ENCODE peak calls at places on chromosomes 16 and 17, in seven cellular contexts. B is tibial artery, Q is GM23338, Z is gastrocnemius medialis, U is lung, X is upper lobe of left lung, C is fibroblast of pulmonary artery. L is an unnamed sample.
A peak's percentile ranks its signal among the peaks of the same experiment; 100 is the strongest.

GRCh38 chr16:80993293-80993691 is 13.4 kb downstream of the CMC2 start:
- DNase-seq in B (no peak), C (peak; percentile 95), U (no peak), X (no peak), Z (no peak), Q (no peak), L (no peak)

GRCh38 chr17:8122391-8122922 is 1.4 kb downstream of the HES7 start:
- DNase-seq in C (no peak), U (no peak), Z (no peak), X (no peak), Q (peak; percentile 91), B (no peak), L (no peak)

GRCh38 chr17:12731839-12732238 is 57.5 kb upstream of the ARHGAP44 start:
- DNase-seq in C (no peak), Z (no peak), Q (no peak), B (no peak), U (no peak), X (no peak), L (no peak)

GRCh38 chr16:88387941-88388627 is 5.3 kb downstream of the ZNF469 start:
- DNase-seq in Q (peak; percentile 32), X (peak; percentile 88), B (no peak), C (peak; percentile 17), U (peak; percentile 83), Z (no peak), L (no peak)

GRCh38 chr16:53745753-53746258 is 41.9 kb downstream of the FTO start:
- DNase-seq in U (no peak), X (no peak), C (peak; percentile 22), Z (no peak), Q (peak; percentile 50), B (no peak), L (no peak)

GRCh38 chr16:49970818-49971431 is 54.1 kb upstream of the CNEP1R1 start:
- DNase-seq in Q (no peak), B (no peak), U (no peak), X (no peak), C (no peak), Z (no peak), L (no peak)

GRCh38 chr17:18889658-18890057 is 31.7 kb downstream of the PRPSAP2 start:
- DNase-seq in U (no peak), Z (no peak), Q (no peak), X (no peak), C (no peak), B (no peak), L (no peak)

GRCh38 chr17:68860941-68861340 is 94.3 kb downstream of the ABCA8 start:
- DNase-seq in B (no peak), Z (no peak), X (no peak), U (no peak), C (no peak), Q (no peak), L (no peak)

GRCh38 chr17:62995377-62995885 is 29.4 kb downstream of the TANC2 start:
- DNase-seq in Z (no peak), B (no peak), X (no peak), Q (peak; percentile 69), C (peak; percentile 73), U (no peak), L (peak; percentile 16)

GRCh38 chr17:15444805-15445204 is 22.6 kb downstream of the CDRT4 start:
- DNase-seq in X (no peak), Q (no peak), C (no peak), U (no peak), Z (no peak), B (no peak), L (no peak)

GRCh38 chr17:9612016-9612415 is 33.3 kb upstream of the USP43 start:
- DNase-seq in X (no peak), C (no peak), U (no peak), Z (no peak), B (no peak), Q (no peak), L (no peak)

GRCh38 chr17:76690596-76691280 is 20.0 kb downstream of the MXRA7 start:
- DNase-seq in C (no peak), U (no peak), Z (no peak), B (no peak), X (no peak), Q (no peak), L (no peak)

GRCh38 chr17:1785925-1786324 is 24.1 kb downstream of the SERPINF1 start:
- DNase-seq in C (no peak), Q (no peak), U (no peak), Z (no peak), B (peak; percentile 64), X (no peak), L (no peak)

GRCh38 chr16:27972500-27972899 is 91.0 kb downstream of the GSG1L start:
- DNase-seq in Z (no peak), U (no peak), X (no peak), B (no peak), Q (peak; percentile 82), C (peak; percentile 36), L (peak; percentile 67)

GRCh38 chr16:24851700-24852099 is 5.9 kb downstream of the SLC5A11 start:
- DNase-seq in Z (no peak), Q (no peak), X (no peak), C (no peak), U (no peak), B (no peak), L (no peak)

GRCh38 chr17:5584971-5585794 is 874 bp upstream of the NLRP1 start:
- DNase-seq in U (no peak), C (peak; percentile 77), Q (peak; percentile 23), Z (no peak), B (no peak), X (no peak), L (no peak)

GRCh38 chr17:21239680-21240374 is 13.4 kb downstream of the NATD1 start:
- DNase-seq in X (no peak), U (no peak), C (peak; percentile 47), Z (no peak), Q (peak; percentile 72), B (no peak), L (peak; percentile 59)

GRCh38 chr17:48244814-48245213 is 137.2 kb downstream of the SNX11 start:
- DNase-seq in Z (no peak), Q (no peak), B (no peak), U (no peak), C (no peak), X (no peak), L (no peak)

GRCh38 chr17:80068301-80069160 is 32.1 kb downstream of the CCDC40 start:
- DNase-seq in C (peak; percentile 54), X (no peak), Q (no peak), B (peak; percentile 41), Z (no peak), U (no peak), L (no peak)

GRCh38 chr16:86406056-86406455 is 104.3 kb upstream of the FOXF1 start:
- DNase-seq in X (no peak), B (no peak), C (peak; percentile 38), Q (no peak), Z (no peak), U (no peak), L (no peak)

GRCh38 chr17:47286198-47286914 is 32.7 kb downstream of the ITGB3 start:
- DNase-seq in C (no peak), B (no peak), X (no peak), Q (no peak), U (no peak), Z (no peak), L (peak; percentile 73)

GRCh38 chr17:59278401-59278800 is 53.1 kb upstream of the YPEL2 start:
- DNase-seq in Z (no peak), X (no peak), B (no peak), Q (no peak), C (no peak), U (no peak), L (no peak)

GRCh38 chr17:59275618-59276017 is 55.3 kb downstream of the GDPD1 start:
- DNase-seq in X (no peak), B (no peak), Q (no peak), Z (no peak), C (no peak), U (no peak), L (no peak)

DNA sequence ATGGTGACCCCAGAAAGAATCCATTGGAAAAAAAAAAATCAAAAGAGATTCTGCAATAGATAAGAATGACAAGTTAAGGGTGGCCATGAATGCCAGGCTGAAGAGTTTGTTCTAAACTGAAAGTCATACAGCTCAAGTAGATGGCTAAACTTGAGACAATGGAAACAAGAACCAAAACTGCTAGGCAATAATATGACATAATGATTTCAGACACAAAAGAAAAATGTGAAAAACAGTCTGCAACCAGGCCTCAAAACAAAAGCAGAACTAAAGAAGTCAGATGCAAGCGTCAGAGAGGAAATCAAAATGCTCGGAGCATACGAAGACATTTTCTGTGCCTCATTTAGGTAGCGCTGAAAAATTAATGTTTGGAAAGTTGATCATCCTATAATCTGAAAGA is 54.4 kb upstream of the YPEL2 start:
- DNase-seq in X (no peak), Z (no peak), Q (no peak), B (no peak), C (no peak), U (no peak), L (peak; percentile 73)
- TF ChIP-seq CTCF in X (no peak), Z (no peak), Q (no peak), B (no peak), C (no peak), U (no peak), L (no peak)

DNA sequence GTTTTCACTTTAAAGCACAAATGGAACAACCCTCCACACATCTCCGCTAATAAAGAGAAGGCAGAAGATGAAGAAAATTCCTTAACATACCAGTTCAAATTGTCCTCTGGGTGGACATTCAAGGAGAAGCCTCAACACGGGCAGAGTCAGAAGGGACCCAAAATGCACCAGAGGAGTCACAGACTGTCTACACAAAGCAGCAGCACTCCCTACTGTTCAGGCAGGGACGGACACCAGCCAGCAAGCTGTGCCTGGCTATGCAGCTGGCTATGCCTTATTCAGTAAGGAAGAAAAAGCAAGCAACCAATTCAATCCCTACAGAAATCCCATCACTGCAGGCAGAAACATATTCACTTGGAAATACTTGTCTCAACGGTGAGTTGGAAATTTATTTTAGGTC is 8.1 kb downstream of the DNAJC7 start:
- DNase-seq in C (no peak), X (no peak), Z (no peak), Q (peak; percentile 32), B (no peak), U (no peak), L (no peak)
- TF ChIP-seq CTCF in C (peak; percentile 18), X (no peak), Z (no peak), Q (peak; percentile 22), B (no peak), U (no peak), L (no peak)

DNA sequence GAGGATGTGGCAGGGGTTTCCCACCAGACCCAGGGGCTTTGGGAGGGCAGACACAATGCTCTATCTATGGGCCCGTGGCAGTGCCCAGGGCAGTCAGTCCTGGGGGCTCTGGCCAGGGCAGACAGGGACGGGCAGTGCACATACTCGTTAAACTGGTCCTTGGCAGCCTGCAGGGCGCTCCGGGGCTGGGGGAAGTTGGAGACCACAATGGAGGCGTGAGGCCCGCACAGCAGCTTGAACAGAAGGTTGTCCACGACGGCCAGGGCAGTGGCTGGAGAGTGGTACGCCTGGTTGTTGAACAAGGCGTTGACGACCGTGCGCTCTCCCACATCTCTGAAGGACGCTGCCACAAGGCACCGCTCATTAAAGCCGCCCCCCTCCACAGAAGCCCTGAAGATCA is 18.6 kb upstream of the RNPS1 start:
- DNase-seq in U (no peak), C (no peak), X (no peak), B (no peak), Z (no peak), Q (no peak), L (no peak)
- TF ChIP-seq CTCF in U (no peak), C (no peak), X (no peak), B (no peak), Z (no peak), Q (no peak), L (no peak)

DNA sequence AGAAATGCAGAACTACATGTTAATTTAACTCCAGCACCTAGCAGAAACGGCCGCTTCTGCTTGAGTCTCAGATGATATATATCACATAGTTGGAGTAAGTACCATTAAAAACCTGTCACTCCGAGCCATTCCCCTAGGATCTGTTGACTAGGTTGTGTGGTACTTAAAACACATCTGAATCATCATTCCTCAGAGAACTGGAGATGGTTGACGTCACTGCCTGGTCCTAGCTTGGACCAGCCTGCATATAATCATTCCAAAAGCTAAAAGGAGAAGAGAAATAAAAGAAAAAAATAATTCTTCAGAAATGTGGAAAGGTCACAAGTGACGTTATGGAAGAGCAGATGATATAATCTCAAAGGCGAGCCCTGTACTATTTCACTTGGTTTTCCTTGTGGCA is 31.3 kb upstream of the RASL10B start:
- DNase-seq in U (no peak), B (no peak), X (no peak), Z (no peak), C (peak; percentile 10), Q (no peak), L (no peak)
- TF ChIP-seq CTCF in U (no peak), B (no peak), X (no peak), Z (no peak), C (no peak), Q (no peak), L (no peak)